ENCODE peak calls at places on chromosomes 7 and 10, in eight cellular contexts. One of them, this sample, is unnamed.

GRCh38 chr7:139559364-139560105 is 36.0 kb downstream of the CLEC2L start:
- DNase-seq in effector CD4-positive, alpha-beta T cell: no peak
- DNase-seq in Right ventricle myocardium superior: no peak
- DNase-seq in cardiac fibroblast: no peak
- DNase-seq in SJSA1: no peak
- DNase-seq in astrocyte: no peak
- DNase-seq in heart right ventricle: no peak
- DNase-seq in amygdala: no peak
- DNase-seq in this sample: no peak

GRCh38 chr7:48084727-48085432 is 4.2 kb upstream of the UPP1 start:
- DNase-seq in Right ventricle myocardium superior: peak
- DNase-seq in amygdala: no peak
- DNase-seq in cardiac fibroblast: peak
- DNase-seq in heart right ventricle: peak
- DNase-seq in SJSA1: peak
- DNase-seq in astrocyte: peak
- DNase-seq in effector CD4-positive, alpha-beta T cell: peak
- DNase-seq in this sample: peak

GRCh38 chr7:1725199-1725701 is 55.2 kb downstream of the ELFN1 start:
- DNase-seq in SJSA1: no peak
- DNase-seq in cardiac fibroblast: peak
- DNase-seq in astrocyte: peak
- DNase-seq in effector CD4-positive, alpha-beta T cell: no peak
- DNase-seq in Right ventricle myocardium superior: peak
- DNase-seq in heart right ventricle: peak
- DNase-seq in amygdala: no peak
- DNase-seq in this sample: peak

GRCh38 chr7:75691793-75692543 is 46.8 kb downstream of the HIP1 start:
- DNase-seq in cardiac fibroblast: no peak
- DNase-seq in heart right ventricle: no peak
- DNase-seq in SJSA1: no peak
- DNase-seq in effector CD4-positive, alpha-beta T cell: no peak
- DNase-seq in Right ventricle myocardium superior: no peak
- DNase-seq in amygdala: no peak
- DNase-seq in astrocyte: no peak
- DNase-seq in this sample: no peak

GRCh38 chr7:150871601-150872000 is 19.3 kb downstream of the AOC1 start:
- DNase-seq in effector CD4-positive, alpha-beta T cell: no peak
- DNase-seq in cardiac fibroblast: no peak
- DNase-seq in astrocyte: no peak
- DNase-seq in SJSA1: no peak
- DNase-seq in heart right ventricle: no peak
- DNase-seq in amygdala: no peak
- DNase-seq in Right ventricle myocardium superior: no peak
- DNase-seq in this sample: no peak

GRCh38 chr7:38195804-38196595 is 18.0 kb downstream of the STARD3NL start:
- DNase-seq in heart right ventricle: no peak
- DNase-seq in amygdala: no peak
- DNase-seq in cardiac fibroblast: peak
- DNase-seq in SJSA1: no peak
- DNase-seq in effector CD4-positive, alpha-beta T cell: no peak
- DNase-seq in Right ventricle myocardium superior: no peak
- DNase-seq in astrocyte: peak
- DNase-seq in this sample: peak

GRCh38 chr7:28999421-28999820 is 41.3 kb upstream of the TRIL start:
- DNase-seq in amygdala: no peak
- DNase-seq in astrocyte: no peak
- DNase-seq in Right ventricle myocardium superior: no peak
- DNase-seq in cardiac fibroblast: no peak
- DNase-seq in heart right ventricle: no peak
- DNase-seq in effector CD4-positive, alpha-beta T cell: no peak
- DNase-seq in SJSA1: peak
- DNase-seq in this sample: no peak

GRCh38 chr7:105760549-105761447 is 115.6 kb downstream of the ATXN7L1 start:
- DNase-seq in effector CD4-positive, alpha-beta T cell: peak
- DNase-seq in cardiac fibroblast: no peak
- DNase-seq in SJSA1: no peak
- DNase-seq in amygdala: no peak
- DNase-seq in heart right ventricle: no peak
- DNase-seq in astrocyte: peak
- DNase-seq in Right ventricle myocardium superior: no peak
- DNase-seq in this sample: no peak

GRCh38 chr7:128792471-128793183 is 859 bp downstream of the CCDC136 start:
- DNase-seq in Right ventricle myocardium superior: no peak
- DNase-seq in effector CD4-positive, alpha-beta T cell: no peak
- DNase-seq in SJSA1: no peak
- DNase-seq in heart right ventricle: no peak
- DNase-seq in cardiac fibroblast: no peak
- DNase-seq in astrocyte: no peak
- DNase-seq in amygdala: no peak
- DNase-seq in this sample: peak

GRCh38 chr7:37947840-37948198 is 27.4 kb downstream of the EPDR1 start:
- DNase-seq in amygdala: no peak
- DNase-seq in Right ventricle myocardium superior: no peak
- DNase-seq in SJSA1: no peak
- DNase-seq in effector CD4-positive, alpha-beta T cell: no peak
- DNase-seq in cardiac fibroblast: no peak
- DNase-seq in heart right ventricle: no peak
- DNase-seq in astrocyte: no peak
- DNase-seq in this sample: no peak

GRCh38 chr10:63781226-63781625 is 260.0 kb downstream of the REEP3 start:
- DNase-seq in heart right ventricle: no peak
- DNase-seq in SJSA1: no peak
- DNase-seq in effector CD4-positive, alpha-beta T cell: no peak
- DNase-seq in amygdala: no peak
- DNase-seq in astrocyte: no peak
- DNase-seq in Right ventricle myocardium superior: no peak
- DNase-seq in cardiac fibroblast: no peak
- DNase-seq in this sample: no peak

GRCh38 chr10:124917168-124917938 is 24.6 kb upstream of the ZRANB1 start:
- DNase-seq in heart right ventricle: peak
- DNase-seq in effector CD4-positive, alpha-beta T cell: peak
- DNase-seq in amygdala: peak
- DNase-seq in SJSA1: no peak
- DNase-seq in cardiac fibroblast: peak
- DNase-seq in astrocyte: peak
- DNase-seq in Right ventricle myocardium superior: peak
- DNase-seq in this sample: peak

GRCh38 chr7:158374586-158374985 is 213.0 kb downstream of the PTPRN2 start:
- DNase-seq in astrocyte: no peak
- DNase-seq in heart right ventricle: no peak
- DNase-seq in cardiac fibroblast: peak
- DNase-seq in Right ventricle myocardium superior: no peak
- DNase-seq in amygdala: no peak
- DNase-seq in SJSA1: peak
- DNase-seq in effector CD4-positive, alpha-beta T cell: no peak
- DNase-seq in this sample: peak

GRCh38 chr7:87287738-87288341 is 57.6 kb upstream of the CROT start:
- DNase-seq in cardiac fibroblast: no peak
- DNase-seq in astrocyte: no peak
- DNase-seq in heart right ventricle: no peak
- DNase-seq in effector CD4-positive, alpha-beta T cell: no peak
- DNase-seq in Right ventricle myocardium superior: no peak
- DNase-seq in SJSA1: no peak
- DNase-seq in amygdala: no peak
- DNase-seq in this sample: no peak

GRCh38 chr7:106863216-106863997 is 1.7 kb upstream of the PIK3CG start:
- DNase-seq in cardiac fibroblast: no peak
- DNase-seq in astrocyte: no peak
- DNase-seq in heart right ventricle: no peak
- DNase-seq in Right ventricle myocardium superior: no peak
- DNase-seq in amygdala: no peak
- DNase-seq in SJSA1: no peak
- DNase-seq in effector CD4-positive, alpha-beta T cell: no peak
- DNase-seq in this sample: no peak

GRCh38 chr7:79761876-79762429 is 308.5 kb upstream of the MAGI2 start:
- DNase-seq in SJSA1: no peak
- DNase-seq in cardiac fibroblast: peak
- DNase-seq in heart right ventricle: no peak
- DNase-seq in effector CD4-positive, alpha-beta T cell: no peak
- DNase-seq in amygdala: no peak
- DNase-seq in Right ventricle myocardium superior: no peak
- DNase-seq in astrocyte: no peak
- DNase-seq in this sample: peak

GRCh38 chr10:78977761-78978305 is 90.9 kb upstream of the ZMIZ1 start:
- DNase-seq in SJSA1: no peak
- DNase-seq in cardiac fibroblast: peak
- DNase-seq in amygdala: no peak
- DNase-seq in effector CD4-positive, alpha-beta T cell: no peak
- DNase-seq in heart right ventricle: no peak
- DNase-seq in Right ventricle myocardium superior: peak
- DNase-seq in astrocyte: peak
- DNase-seq in this sample: peak

GRCh38 chr10:53839437-53840039 is 961.5 kb downstream of the PCDH15 start:
- DNase-seq in heart right ventricle: no peak
- DNase-seq in effector CD4-positive, alpha-beta T cell: no peak
- DNase-seq in SJSA1: no peak
- DNase-seq in amygdala: no peak
- DNase-seq in astrocyte: no peak
- DNase-seq in cardiac fibroblast: peak
- DNase-seq in Right ventricle myocardium superior: no peak
- DNase-seq in this sample: no peak